ENCODE peak calls at places on chromosomes 2 and 18, in six cellular contexts. H is ELF-1, B is activated T-helper 1 cell treated with Interleukin-2 at 50 U/mL for 16 hours, F is AG09319, M is lower leg skin, O is iris pigment epithelial cell. K is an unnamed sample.
A peak's percentile ranks its signal among the peaks of the same experiment; 100 is the strongest.

GRCh38 chr2:69744456-69744855 is 2.5 kb downstream of the ANXA4 start:
- DNase-seq in B (no peak), F (no peak), M (no peak), H (no peak), O (no peak), K (no peak)

GRCh38 chr18:58955738-58956137 is 91.1 kb downstream of the ZNF532 start:
- DNase-seq in F (no peak), B (no peak), H (no peak), M (no peak), O (no peak), K (no peak)

GRCh38 chr2:233385489-233386044 is 31.3 kb downstream of the DGKD start:
- DNase-seq in H (no peak), B (no peak), O (no peak), F (no peak), M (no peak), K (no peak)

GRCh38 chr2:14915983-14916382 is 283.5 kb downstream of the LRATD1 start:
- DNase-seq in O (no peak), H (no peak), F (no peak), B (no peak), M (no peak), K (no peak)

GRCh38 chr2:108270346-108270745 is 18.3 kb upstream of the SULT1C2 start:
- DNase-seq in O (no peak), B (no peak), M (no peak), F (no peak), H (no peak), K (no peak)

GRCh38 chr2:121777699-121778058 is 22.2 kb downstream of the TSN start:
- DNase-seq in F (no peak), H (no peak), B (no peak), M (no peak), O (peak; percentile 85), K (no peak)

GRCh38 chr2:55926246-55926645 is 2.7 kb upstream of the EFEMP1 start:
- DNase-seq in O (no peak), F (no peak), B (no peak), H (no peak), M (no peak), K (no peak)

GRCh38 chr2:43174368-43175186 is 51.8 kb downstream of the ZFP36L2 start:
- DNase-seq in F (no peak), O (no peak), H (no peak), B (peak; percentile 65), M (no peak), K (no peak)

GRCh38 chr2:1600191-1601063 is 143.9 kb downstream of the PXDN start:
- DNase-seq in B (no peak), F (no peak), H (no peak), M (peak; percentile 79), O (no peak), K (no peak)

GRCh38 chr18:25737710-25738251 is 352.6 kb downstream of the SS18 start:
- DNase-seq in M (no peak), O (peak; percentile 81), B (no peak), F (peak; percentile 58), H (no peak), K (no peak)